ENCODE peak calls at places on chromosome 2, in nine cellular contexts. U is type B pancreatic cell; I is T-helper 17 cell; E is Right ventricle myocardium inferior; X is glomerular endothelial cell; J is endothelial cell; G is dorsolateral prefrontal cortex; S is left cardiac atrium; P is activated naive CD4-positive, alpha-beta T cell. B is an unnamed sample.

GRCh38 chr2:1690056-1690775 is 54.1 kb downstream of the PXDN start:
- DNase-seq in U (no peak), I (no peak), E (no peak), X (no peak), J (no peak), G (no peak), S (no peak), P (no peak), B (no peak)

GRCh38 chr2:10561636-10562035 is 113.5 kb upstream of the ODC1 start:
- DNase-seq in U (no peak), I (no peak), E (no peak), X (no peak), J (no peak), G (no peak), S (no peak), P (no peak), B (no peak)

GRCh38 chr2:237660381-237660900 is 33.1 kb downstream of the LRRFIP1 start:
- DNase-seq in U (no peak), I (no peak), E (no peak), X (no peak), J (no peak), G (no peak), S (no peak), P (no peak), B (no peak)

GRCh38 chr2:105569616-105570015 is 170.8 kb upstream of the FHL2 start:
- DNase-seq in U (peak), I (no peak), E (no peak), X (no peak), J (no peak), G (no peak), S (no peak), P (no peak), B (no peak)

GRCh38 chr2:128473175-128474013 is 154.7 kb upstream of the HS6ST1 start:
- DNase-seq in U (peak), I (no peak), E (no peak), X (no peak), J (no peak), G (no peak), S (peak), P (no peak), B (no peak)

GRCh38 chr2:8685697-8686358 is 4.0 kb downstream of the ID2 start:
- DNase-seq in U (peak), I (peak), E (peak), X (no peak), J (peak), G (peak), S (peak), P (peak), B (no peak)

GRCh38 chr2:160735696-160736095 is 242.1 kb upstream of the RBMS1 start:
- DNase-seq in U (no peak), I (no peak), E (no peak), X (no peak), J (no peak), G (no peak), S (no peak), P (no peak), B (no peak)

GRCh38 chr2:227147023-227147422 is 17.0 kb downstream of the COL4A4 start:
- DNase-seq in U (no peak), I (no peak), E (no peak), X (no peak), J (no peak), G (no peak), S (no peak), P (no peak), B (no peak)

GRCh38 chr2:46231721-46232120 is 65.5 kb upstream of the EPAS1 start:
- DNase-seq in U (no peak), I (no peak), E (no peak), X (no peak), J (no peak), G (no peak), S (no peak), P (no peak), B (no peak)

GRCh38 chr2:111695441-111696007 is 188.5 kb downstream of the ANAPC1 start:
- DNase-seq in U (no peak), I (no peak), E (no peak), X (no peak), J (no peak), G (no peak), S (no peak), P (no peak), B (no peak)